ENCODE peak calls at places on chromosomes 5 and 9, in five cellular contexts. W, I, N, J and F are unnamed samples.

GRCh38 chr5:135455876-135456237 is 3.7 kb upstream of the TIFAB start:
- DNase-seq in W (no peak), I (no peak), N (peak; percentile 4), J (no peak), F (no peak)

GRCh38 chr9:132293145-132293721 is 61.6 kb downstream of the SETX start:
- DNase-seq in W (no peak), I (no peak), N (no peak), J (no peak), F (no peak)

GRCh38 chr5:78526049-78526525 is 122.5 kb downstream of the LHFPL2 start:
- DNase-seq in W (no peak), I (no peak), N (no peak), J (peak; percentile 48), F (no peak)

GRCh38 chr5:90022002-90022710 is 387.4 kb downstream of the CETN3 start:
- DNase-seq in W (no peak), I (no peak), N (no peak), J (no peak), F (no peak)

GRCh38 chr5:57335092-57335491 is 147.5 kb downstream of the ACTBL2 start:
- DNase-seq in W (no peak), I (peak; percentile 28), N (no peak), J (no peak), F (no peak)

GRCh38 chr9:105993051-105993854 is 298.9 kb downstream of the TMEM38B start:
- DNase-seq in W (no peak), I (no peak), N (no peak), J (no peak), F (no peak)

GRCh38 chr5:176851380-176851779 is 41.0 kb downstream of the UNC5A start:
- DNase-seq in W (no peak), I (no peak), N (no peak), J (no peak), F (no peak)

GRCh38 chr5:115497200-115497599 is 47.4 kb downstream of the FEM1C start:
- DNase-seq in W (no peak), I (no peak), N (no peak), J (no peak), F (no peak)

GRCh38 chr5:77563475-77563874 is 71.4 kb upstream of the WDR41 start:
- DNase-seq in W (no peak), I (no peak), N (no peak), J (no peak), F (no peak)

GRCh38 chr5:55276771-55277170 is 30.7 kb downstream of the DHX29 start:
- DNase-seq in W (no peak), I (no peak), N (no peak), J (no peak), F (no peak)

GRCh38 chr5:134769206-134769605 is 10.6 kb downstream of the DDX46 start:
- DNase-seq in W (no peak), I (peak; percentile 31), N (no peak), J (no peak), F (no peak)

GRCh38 chr5:150239099-150239793 is 49.4 kb downstream of the SLC6A7 start:
- DNase-seq in W (no peak), I (no peak), N (no peak), J (no peak), F (no peak)

GRCh38 chr9:111897831-111898144 is 1.2 kb downstream of the UGCG start:
- DNase-seq in W (no peak), I (no peak), N (no peak), J (peak; percentile 74), F (no peak)

GRCh38 chr9:33318781-33319180 is 28.5 kb downstream of the NFX1 start:
- DNase-seq in W (no peak), I (no peak), N (no peak), J (no peak), F (no peak)

GRCh38 chr9:105204416-105204815 is 40.0 kb upstream of the SLC44A1 start:
- DNase-seq in W (no peak), I (no peak), N (no peak), J (no peak), F (no peak)

GRCh38 chr9:112719696-112720095 is 1.8 kb upstream of the INIP start:
- DNase-seq in W (no peak), I (no peak), N (no peak), J (no peak), F (no peak)

GRCh38 chr5:133825631-133826289 is 142.7 kb downstream of the C5orf15 start:
- DNase-seq in W (no peak), I (no peak), N (no peak), J (peak; percentile 77), F (no peak)

GRCh38 chr5:180349391-180349790 is 3.7 kb downstream of the GFPT2 start:
- DNase-seq in W (no peak), I (no peak), N (no peak), J (no peak), F (no peak)

GRCh38 chr5:124104344-124104743 is 592.4 kb downstream of the CSNK1G3 start:
- DNase-seq in W (no peak), I (no peak), N (no peak), J (no peak), F (no peak)

GRCh38 chr9:109098221-109098959 is 21.4 kb downstream of the TMEM245 start:
- DNase-seq in W (no peak), I (peak; percentile 68), N (no peak), J (no peak), F (peak; percentile 24)

GRCh38 chr5:113223315-113223714 is 211.5 kb downstream of the TSSK1B start:
- DNase-seq in W (peak; percentile 17), I (no peak), N (no peak), J (no peak), F (no peak)

GRCh38 chr5:139668924-139669680 is 21.0 kb downstream of the CXXC5 start:
- DNase-seq in W (no peak), I (no peak), N (no peak), J (no peak), F (no peak)

GRCh38 chr5:139666551-139666950 is 18.4 kb downstream of the CXXC5 start:
- DNase-seq in W (no peak), I (no peak), N (no peak), J (no peak), F (no peak)

GRCh38 chr5:139667001-139667729 is 19.0 kb downstream of the CXXC5 start:
- DNase-seq in W (no peak), I (no peak), N (no peak), J (no peak), F (no peak)

GRCh38 chr5:139668064-139668880 is 20.1 kb downstream of the CXXC5 start:
- DNase-seq in W (no peak), I (no peak), N (no peak), J (no peak), F (peak; percentile 84)

GRCh38 chr5:139667730-139668063 is 19.5 kb downstream of the CXXC5 start:
- DNase-seq in W (no peak), I (no peak), N (no peak), J (no peak), F (no peak)
- TF ChIP-seq ATF2 in W (no peak), I (no peak), N (no peak), J (no peak), F (no peak)

GRCh38 chr9:88923653-88924284 is 67.5 kb upstream of the S1PR3 start:
- DNase-seq in W (no peak), I (no peak), N (no peak), J (no peak), F (no peak)
- TF ChIP-seq ATF2 in W (no peak), I (no peak), N (no peak), J (no peak), F (no peak)

DNA sequence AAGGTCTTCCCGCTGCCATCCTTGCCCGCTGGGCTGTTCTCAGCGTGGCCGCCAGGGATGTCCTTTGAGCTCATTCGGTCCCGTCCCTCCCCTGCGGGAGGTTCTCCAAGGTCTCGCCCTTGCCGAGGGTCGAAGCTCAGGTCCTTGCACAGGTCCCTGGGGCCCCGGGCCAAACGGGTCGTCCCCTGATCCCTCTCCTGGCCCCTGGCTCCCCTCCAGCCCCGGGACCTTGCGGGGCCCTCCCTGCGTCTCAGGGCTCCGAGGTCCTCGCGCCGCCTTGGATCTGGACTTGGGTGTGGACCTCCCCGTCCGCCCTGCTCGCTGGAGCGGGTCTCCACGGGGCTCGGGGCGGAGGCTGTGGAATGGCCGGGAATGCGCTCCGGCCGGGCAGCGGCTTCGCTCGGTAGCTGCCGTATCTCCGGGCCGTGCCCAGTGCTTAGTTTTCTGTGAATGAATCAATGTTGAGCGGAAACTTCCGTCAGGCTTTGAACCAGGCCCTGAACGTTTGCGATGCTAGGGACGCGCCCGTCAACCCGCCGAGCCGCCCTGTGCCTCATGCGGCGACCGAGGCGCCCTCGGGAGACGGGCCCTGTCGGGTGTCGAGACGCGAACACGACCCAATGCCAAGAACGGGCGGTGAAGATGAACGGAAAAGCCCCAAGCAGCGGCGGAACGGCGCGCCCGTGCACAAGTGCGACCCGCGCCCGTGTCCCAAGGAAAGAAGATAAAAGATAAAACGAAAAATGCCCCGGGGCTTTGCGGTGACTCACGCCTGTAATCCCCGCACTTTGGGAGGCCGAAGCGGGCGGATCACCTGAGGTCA is 779 bp downstream of the RNU6ATAC start:
- DNase-seq in W (peak; percentile 72), I (no peak), N (peak; percentile 65), J (no peak), F (no peak)
- TF ChIP-seq ATF2 in W (no peak), I (no peak), N (no peak), J (no peak), F (no peak)

DNA sequence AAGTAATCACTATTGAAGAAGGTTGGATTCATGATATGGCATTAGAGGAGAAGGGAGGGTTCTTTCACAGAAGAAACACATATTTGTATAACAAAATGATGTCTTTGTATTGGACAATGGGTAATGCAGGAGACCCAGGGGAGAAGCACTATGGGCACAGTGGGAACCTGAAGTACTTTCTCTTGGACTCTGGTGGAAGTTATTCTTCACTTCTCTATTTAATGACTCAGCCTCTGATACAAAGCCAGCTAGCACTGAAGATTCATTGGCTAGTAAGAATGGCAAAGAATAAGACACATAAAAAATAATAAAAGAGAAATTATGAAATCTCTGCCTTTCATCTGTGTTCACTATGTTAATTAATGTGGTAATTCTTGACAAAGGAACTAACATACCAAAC is 149.9 kb upstream of the PRR16 start:
- DNase-seq in W (no peak), I (no peak), N (no peak), J (no peak), F (no peak)
- TF ChIP-seq ATF2 in W (no peak), I (no peak), N (no peak), J (no peak), F (no peak)

DNA sequence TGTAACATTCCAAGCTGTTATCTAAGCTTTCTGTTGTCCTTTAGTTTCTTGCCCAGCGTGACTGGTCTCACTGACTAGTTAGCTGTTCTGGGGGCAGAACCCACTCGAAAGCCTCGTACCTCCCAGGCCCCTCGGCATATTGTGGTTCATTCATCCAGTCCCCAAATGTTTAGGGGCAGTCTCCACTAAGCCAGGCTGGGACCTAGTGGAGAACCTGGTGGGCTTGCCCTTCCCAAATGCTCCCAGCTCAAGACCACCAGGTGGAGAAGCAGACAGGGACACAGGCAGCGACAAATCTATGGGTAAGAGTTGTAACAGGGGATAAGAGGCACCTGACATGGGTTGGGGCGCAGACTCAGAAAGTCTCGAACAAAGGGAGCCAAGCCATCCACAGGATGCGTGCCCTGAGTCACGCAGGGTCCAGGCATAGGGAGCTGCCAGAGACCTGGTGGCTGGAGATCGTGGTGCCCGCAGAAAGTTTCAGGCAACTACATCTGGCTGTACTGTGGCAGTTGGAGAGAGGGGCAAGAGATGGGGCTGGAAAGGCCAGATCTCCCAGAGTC is 851 bp upstream of the EEIG1 start:
- DNase-seq in W (no peak), I (no peak), N (no peak), J (no peak), F (no peak)
- TF ChIP-seq ATF2 in W (no peak), I (no peak), N (no peak), J (no peak), F (no peak)

GRCh38 chr9:39588056-39588814 is 232.8 kb downstream of the SPATA31A1 start:
- DNase-seq in W (no peak), I (no peak), N (no peak), J (no peak), F (no peak)
- TF ChIP-seq ATF2 in W (no peak), I (no peak), N (no peak), J (no peak), F (no peak)

GRCh38 chr5:39721394-39721793 is 296.6 kb upstream of the DAB2 start:
- DNase-seq in W (no peak), I (no peak), N (no peak), J (no peak), F (no peak)
- TF ChIP-seq ATF2 in W (no peak), I (no peak), N (no peak), J (no peak), F (no peak)